ENCODE peak calls at places on chromosomes 4 and X, in seven cellular contexts. One of them, this sample, is unnamed.

GRCh38 chrX:65635371-65635770 is 32.1 kb upstream of the MSN start:
- DNase-seq in T-helper 1 cell: no peak
- DNase-seq in head of caudate nucleus: no peak
- DNase-seq in stimulated activated CD4-positive, alpha-beta T cell treated with anti-CD3 and anti-CD28 coated beads, Interleukin-15, amount 100 ng/mL, for 1 hour: no peak
- DNase-seq in transverse colon: no peak
- DNase-seq in activated T-cell treated with anti-CD3 and anti-CD28 coated beads for 24 hours: no peak
- DNase-seq in AG08395: peak; percentile 53
- DNase-seq in this sample: no peak

GRCh38 chr4:158823461-158823873 is 54.6 kb downstream of the FNIP2 start:
- DNase-seq in T-helper 1 cell: peak; percentile 61
- DNase-seq in head of caudate nucleus: no peak
- DNase-seq in stimulated activated CD4-positive, alpha-beta T cell treated with anti-CD3 and anti-CD28 coated beads, Interleukin-15, amount 100 ng/mL, for 1 hour: no peak
- DNase-seq in transverse colon: no peak
- DNase-seq in activated T-cell treated with anti-CD3 and anti-CD28 coated beads for 24 hours: no peak
- DNase-seq in AG08395: no peak
- DNase-seq in this sample: no peak

GRCh38 chrX:13330446-13330845 is 10.6 kb upstream of the ATXN3L start:
- DNase-seq in T-helper 1 cell: no peak
- DNase-seq in head of caudate nucleus: no peak
- DNase-seq in stimulated activated CD4-positive, alpha-beta T cell treated with anti-CD3 and anti-CD28 coated beads, Interleukin-15, amount 100 ng/mL, for 1 hour: no peak
- DNase-seq in transverse colon: no peak
- DNase-seq in activated T-cell treated with anti-CD3 and anti-CD28 coated beads for 24 hours: no peak
- DNase-seq in AG08395: no peak
- DNase-seq in this sample: no peak

GRCh38 chr4:187414716-187415115 is 580.9 kb upstream of the ZFP42 start:
- DNase-seq in T-helper 1 cell: no peak
- DNase-seq in head of caudate nucleus: no peak
- DNase-seq in stimulated activated CD4-positive, alpha-beta T cell treated with anti-CD3 and anti-CD28 coated beads, Interleukin-15, amount 100 ng/mL, for 1 hour: no peak
- DNase-seq in transverse colon: no peak
- DNase-seq in activated T-cell treated with anti-CD3 and anti-CD28 coated beads for 24 hours: no peak
- DNase-seq in AG08395: no peak
- DNase-seq in this sample: no peak

GRCh38 chr4:107870916-107871786 is 46.4 kb downstream of the SGMS2 start:
- DNase-seq in T-helper 1 cell: no peak
- DNase-seq in head of caudate nucleus: no peak
- DNase-seq in stimulated activated CD4-positive, alpha-beta T cell treated with anti-CD3 and anti-CD28 coated beads, Interleukin-15, amount 100 ng/mL, for 1 hour: no peak
- DNase-seq in transverse colon: no peak
- DNase-seq in activated T-cell treated with anti-CD3 and anti-CD28 coated beads for 24 hours: no peak
- DNase-seq in AG08395: no peak
- DNase-seq in this sample: no peak

GRCh38 chrX:2664497-2664896 is 26.6 kb upstream of the CD99 start:
- DNase-seq in T-helper 1 cell: no peak
- DNase-seq in head of caudate nucleus: no peak
- DNase-seq in stimulated activated CD4-positive, alpha-beta T cell treated with anti-CD3 and anti-CD28 coated beads, Interleukin-15, amount 100 ng/mL, for 1 hour: no peak
- DNase-seq in transverse colon: no peak
- DNase-seq in activated T-cell treated with anti-CD3 and anti-CD28 coated beads for 24 hours: no peak
- DNase-seq in AG08395: peak; percentile 62
- DNase-seq in this sample: peak; percentile 86

GRCh38 chrX:106933538-106933961 is 13.3 kb downstream of the CLDN2 start:
- DNase-seq in T-helper 1 cell: no peak
- DNase-seq in head of caudate nucleus: no peak
- DNase-seq in stimulated activated CD4-positive, alpha-beta T cell treated with anti-CD3 and anti-CD28 coated beads, Interleukin-15, amount 100 ng/mL, for 1 hour: no peak
- DNase-seq in transverse colon: no peak
- DNase-seq in activated T-cell treated with anti-CD3 and anti-CD28 coated beads for 24 hours: no peak
- DNase-seq in AG08395: no peak
- DNase-seq in this sample: no peak

GRCh38 chr4:52869196-52869595 is 7.1 kb downstream of the RASL11B start:
- DNase-seq in T-helper 1 cell: no peak
- DNase-seq in head of caudate nucleus: peak; percentile 72
- DNase-seq in stimulated activated CD4-positive, alpha-beta T cell treated with anti-CD3 and anti-CD28 coated beads, Interleukin-15, amount 100 ng/mL, for 1 hour: no peak
- DNase-seq in transverse colon: peak; percentile 31
- DNase-seq in activated T-cell treated with anti-CD3 and anti-CD28 coated beads for 24 hours: no peak
- DNase-seq in AG08395: peak; percentile 70
- DNase-seq in this sample: peak; percentile 53

GRCh38 chr4:37597019-37597418 is 89.2 kb downstream of the RELL1 start:
- DNase-seq in T-helper 1 cell: no peak
- DNase-seq in head of caudate nucleus: no peak
- DNase-seq in stimulated activated CD4-positive, alpha-beta T cell treated with anti-CD3 and anti-CD28 coated beads, Interleukin-15, amount 100 ng/mL, for 1 hour: no peak
- DNase-seq in transverse colon: no peak
- DNase-seq in activated T-cell treated with anti-CD3 and anti-CD28 coated beads for 24 hours: no peak
- DNase-seq in AG08395: no peak
- DNase-seq in this sample: no peak

GRCh38 chr4:25525896-25526295 is 129.8 kb upstream of the SLC34A2 start:
- DNase-seq in T-helper 1 cell: no peak
- DNase-seq in head of caudate nucleus: no peak
- DNase-seq in stimulated activated CD4-positive, alpha-beta T cell treated with anti-CD3 and anti-CD28 coated beads, Interleukin-15, amount 100 ng/mL, for 1 hour: no peak
- DNase-seq in transverse colon: no peak
- DNase-seq in activated T-cell treated with anti-CD3 and anti-CD28 coated beads for 24 hours: no peak
- DNase-seq in AG08395: no peak
- DNase-seq in this sample: no peak

GRCh38 chr4:168618577-168619265 is 121.9 kb downstream of the PALLD start:
- DNase-seq in T-helper 1 cell: no peak
- DNase-seq in head of caudate nucleus: no peak
- DNase-seq in stimulated activated CD4-positive, alpha-beta T cell treated with anti-CD3 and anti-CD28 coated beads, Interleukin-15, amount 100 ng/mL, for 1 hour: no peak
- DNase-seq in transverse colon: no peak
- DNase-seq in activated T-cell treated with anti-CD3 and anti-CD28 coated beads for 24 hours: no peak
- DNase-seq in AG08395: no peak
- DNase-seq in this sample: peak; percentile 72

GRCh38 chr4:4859799-4860380 is 425 bp downstream of the MSX1 start:
- DNase-seq in T-helper 1 cell: no peak
- DNase-seq in head of caudate nucleus: no peak
- DNase-seq in stimulated activated CD4-positive, alpha-beta T cell treated with anti-CD3 and anti-CD28 coated beads, Interleukin-15, amount 100 ng/mL, for 1 hour: no peak
- DNase-seq in transverse colon: no peak
- DNase-seq in activated T-cell treated with anti-CD3 and anti-CD28 coated beads for 24 hours: no peak
- DNase-seq in AG08395: no peak
- DNase-seq in this sample: no peak

GRCh38 chr4:14934704-14935390 is 67.4 kb upstream of the CPEB2 start:
- DNase-seq in T-helper 1 cell: no peak
- DNase-seq in head of caudate nucleus: no peak
- DNase-seq in stimulated activated CD4-positive, alpha-beta T cell treated with anti-CD3 and anti-CD28 coated beads, Interleukin-15, amount 100 ng/mL, for 1 hour: no peak
- DNase-seq in transverse colon: no peak
- DNase-seq in activated T-cell treated with anti-CD3 and anti-CD28 coated beads for 24 hours: no peak
- DNase-seq in AG08395: no peak
- DNase-seq in this sample: no peak

GRCh38 chr4:118772149-118773081 is 63.5 kb downstream of the SEC24D start:
- DNase-seq in T-helper 1 cell: peak; percentile 39
- DNase-seq in head of caudate nucleus: no peak
- DNase-seq in stimulated activated CD4-positive, alpha-beta T cell treated with anti-CD3 and anti-CD28 coated beads, Interleukin-15, amount 100 ng/mL, for 1 hour: no peak
- DNase-seq in transverse colon: no peak
- DNase-seq in activated T-cell treated with anti-CD3 and anti-CD28 coated beads for 24 hours: no peak
- DNase-seq in AG08395: peak; percentile 48
- DNase-seq in this sample: no peak

GRCh38 chr4:88609387-88609786 is 17.1 kb downstream of the HERC3 start:
- DNase-seq in T-helper 1 cell: no peak
- DNase-seq in head of caudate nucleus: no peak
- DNase-seq in stimulated activated CD4-positive, alpha-beta T cell treated with anti-CD3 and anti-CD28 coated beads, Interleukin-15, amount 100 ng/mL, for 1 hour: no peak
- DNase-seq in transverse colon: no peak
- DNase-seq in activated T-cell treated with anti-CD3 and anti-CD28 coated beads for 24 hours: no peak
- DNase-seq in AG08395: no peak
- DNase-seq in this sample: no peak

GRCh38 chr4:88008624-88009235 is 1.3 kb downstream of the PKD2 start:
- DNase-seq in T-helper 1 cell: no peak
- DNase-seq in head of caudate nucleus: no peak
- DNase-seq in stimulated activated CD4-positive, alpha-beta T cell treated with anti-CD3 and anti-CD28 coated beads, Interleukin-15, amount 100 ng/mL, for 1 hour: no peak
- DNase-seq in transverse colon: no peak
- DNase-seq in activated T-cell treated with anti-CD3 and anti-CD28 coated beads for 24 hours: no peak
- DNase-seq in AG08395: no peak
- DNase-seq in this sample: no peak

GRCh38 chr4:43766648-43767047 is 682.0 kb downstream of the KCTD8 start:
- DNase-seq in T-helper 1 cell: no peak
- DNase-seq in head of caudate nucleus: no peak
- DNase-seq in stimulated activated CD4-positive, alpha-beta T cell treated with anti-CD3 and anti-CD28 coated beads, Interleukin-15, amount 100 ng/mL, for 1 hour: no peak
- DNase-seq in transverse colon: no peak
- DNase-seq in activated T-cell treated with anti-CD3 and anti-CD28 coated beads for 24 hours: no peak
- DNase-seq in AG08395: no peak
- DNase-seq in this sample: no peak

GRCh38 chrX:10177620-10178019 is 20.8 kb downstream of the CLCN4 start:
- DNase-seq in T-helper 1 cell: no peak
- DNase-seq in head of caudate nucleus: no peak
- DNase-seq in stimulated activated CD4-positive, alpha-beta T cell treated with anti-CD3 and anti-CD28 coated beads, Interleukin-15, amount 100 ng/mL, for 1 hour: no peak
- DNase-seq in transverse colon: no peak
- DNase-seq in activated T-cell treated with anti-CD3 and anti-CD28 coated beads for 24 hours: no peak
- DNase-seq in AG08395: no peak
- DNase-seq in this sample: peak; percentile 13

GRCh38 chr4:87974856-87975462 is 555 bp upstream of the SPP1 start:
- DNase-seq in T-helper 1 cell: no peak
- DNase-seq in head of caudate nucleus: no peak
- DNase-seq in stimulated activated CD4-positive, alpha-beta T cell treated with anti-CD3 and anti-CD28 coated beads, Interleukin-15, amount 100 ng/mL, for 1 hour: no peak
- DNase-seq in transverse colon: no peak
- DNase-seq in activated T-cell treated with anti-CD3 and anti-CD28 coated beads for 24 hours: no peak
- DNase-seq in AG08395: no peak
- DNase-seq in this sample: no peak

GRCh38 chr4:171948038-171948437 is 134.8 kb downstream of the GALNTL6 start:
- DNase-seq in T-helper 1 cell: no peak
- DNase-seq in head of caudate nucleus: no peak
- DNase-seq in stimulated activated CD4-positive, alpha-beta T cell treated with anti-CD3 and anti-CD28 coated beads, Interleukin-15, amount 100 ng/mL, for 1 hour: no peak
- DNase-seq in transverse colon: no peak
- DNase-seq in activated T-cell treated with anti-CD3 and anti-CD28 coated beads for 24 hours: no peak
- DNase-seq in AG08395: no peak
- DNase-seq in this sample: no peak

GRCh38 chrX:77118686-77119085 is 328.5 kb upstream of the FGF16 start:
- DNase-seq in T-helper 1 cell: no peak
- DNase-seq in head of caudate nucleus: no peak
- DNase-seq in stimulated activated CD4-positive, alpha-beta T cell treated with anti-CD3 and anti-CD28 coated beads, Interleukin-15, amount 100 ng/mL, for 1 hour: no peak
- DNase-seq in transverse colon: no peak
- DNase-seq in activated T-cell treated with anti-CD3 and anti-CD28 coated beads for 24 hours: no peak
- DNase-seq in AG08395: no peak
- DNase-seq in this sample: no peak

GRCh38 chr4:100780126-100780525 is 262.3 kb upstream of the EMCN start:
- DNase-seq in T-helper 1 cell: no peak
- DNase-seq in head of caudate nucleus: no peak
- DNase-seq in stimulated activated CD4-positive, alpha-beta T cell treated with anti-CD3 and anti-CD28 coated beads, Interleukin-15, amount 100 ng/mL, for 1 hour: no peak
- DNase-seq in transverse colon: no peak
- DNase-seq in activated T-cell treated with anti-CD3 and anti-CD28 coated beads for 24 hours: no peak
- DNase-seq in AG08395: no peak
- DNase-seq in this sample: no peak